ENCODE peak calls at places on chromosomes 3 and 15, in eight cellular contexts. M is coronary artery, L is fibroblast of mammary gland, N is cardiac fibroblast, P is esophagus squamous epithelium, S is fibroblast of pulmonary artery, J is AG09309, Q is endothelial cell. B is an unnamed sample.

GRCh38 chr3:178618197-178618596 is 82.0 kb downstream of the KCNMB2 start:
- DNase-seq in P (no peak), Q (no peak), N (peak; percentile 40), S (peak; percentile 9), M (no peak), J (peak; percentile 11), L (peak; percentile 34), B (peak; percentile 35)

GRCh38 chr15:65055201-65055870 is 10.1 kb downstream of the SLC51B start:
- DNase-seq in P (no peak), L (no peak), N (no peak), Q (no peak), J (no peak), S (no peak), M (no peak), B (no peak)

GRCh38 chr3:187026321-187026678 is 96.0 kb downstream of the ST6GAL1 start:
- DNase-seq in N (no peak), J (no peak), M (no peak), P (no peak), Q (no peak), S (no peak), L (no peak), B (no peak)

GRCh38 chr15:71651750-71652186 is 158.6 kb upstream of the NR2E3 start:
- DNase-seq in P (no peak), N (peak; percentile 92), J (peak; percentile 80), L (peak; percentile 84), S (peak; percentile 90), Q (peak; percentile 37), M (no peak), B (peak; percentile 78)

GRCh38 chr3:71026634-71027578 is 556.6 kb downstream of the FOXP1 start:
- DNase-seq in N (no peak), M (no peak), S (no peak), P (no peak), J (no peak), Q (no peak), L (no peak), B (no peak)

GRCh38 chr3:105823149-105823866 is 45.5 kb downstream of the CBLB start:
- DNase-seq in J (peak; percentile 74), Q (no peak), P (no peak), M (no peak), L (peak; percentile 97), S (peak; percentile 88), N (peak; percentile 95), B (peak; percentile 82)

GRCh38 chr3:114855839-114856238 is 291.2 kb downstream of the ZBTB20 start:
- DNase-seq in S (no peak), M (no peak), L (no peak), P (no peak), Q (no peak), N (no peak), J (no peak), B (no peak)

GRCh38 chr3:143035466-143036214 is 34.3 kb downstream of the U2SURP start:
- DNase-seq in P (no peak), M (no peak), N (peak; percentile 72), L (peak; percentile 57), J (peak; percentile 18), Q (no peak), S (peak; percentile 71), B (peak; percentile 34)

GRCh38 chr15:100330629-100331215 is 11.1 kb downstream of the ADAMTS17 start:
- DNase-seq in S (no peak), N (no peak), M (peak; percentile 41), P (no peak), Q (no peak), L (no peak), J (no peak), B (no peak)

GRCh38 chr15:35374661-35375060 is 171.3 kb downstream of the DPH6 start:
- DNase-seq in P (no peak), L (no peak), S (no peak), M (no peak), Q (no peak), N (no peak), J (no peak), B (no peak)

DNA sequence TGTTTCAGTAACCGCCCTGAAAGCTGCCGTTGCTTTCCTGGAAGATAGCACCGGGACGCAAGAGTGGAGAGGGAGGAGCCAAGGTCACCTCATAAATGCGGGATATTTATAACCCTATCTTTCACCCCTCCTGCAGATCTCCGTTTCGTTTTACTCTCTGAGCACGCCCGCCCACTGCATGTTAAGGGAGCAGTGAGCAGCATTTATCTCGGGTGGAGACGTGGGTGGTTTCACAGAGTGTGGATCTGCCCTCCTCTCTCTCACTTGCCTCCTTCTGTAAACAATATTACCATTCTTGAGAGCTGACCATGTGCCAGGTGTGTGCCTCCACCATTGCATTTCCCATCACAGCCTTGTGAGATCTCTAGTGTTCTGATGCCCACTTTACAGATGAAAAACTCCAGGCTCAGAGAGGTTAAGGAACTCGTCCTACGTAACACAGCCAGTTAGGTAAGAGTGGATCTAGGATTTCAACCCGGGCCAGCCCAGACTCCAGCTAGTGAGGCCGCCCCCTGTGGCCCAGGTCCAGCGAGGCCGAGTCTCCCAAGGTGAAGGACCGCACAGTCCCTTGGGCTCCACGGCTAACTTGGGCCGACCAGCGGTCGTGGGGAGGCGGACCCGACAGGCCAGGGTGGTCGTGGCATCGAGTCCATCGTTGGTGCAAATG is 16.9 kb upstream of the SEMA4B start:
- DNase-seq in Q (no peak), S (peak; percentile 90), J (peak; percentile 17), M (peak; percentile 93), L (peak; percentile 75), N (peak; percentile 80), P (peak; percentile 22), B (peak; percentile 94)
- TF ChIP-seq CTCF in Q (no peak), S (no peak), J (no peak), M (no peak), L (no peak), N (no peak), P (no peak), B (no peak)

DNA sequence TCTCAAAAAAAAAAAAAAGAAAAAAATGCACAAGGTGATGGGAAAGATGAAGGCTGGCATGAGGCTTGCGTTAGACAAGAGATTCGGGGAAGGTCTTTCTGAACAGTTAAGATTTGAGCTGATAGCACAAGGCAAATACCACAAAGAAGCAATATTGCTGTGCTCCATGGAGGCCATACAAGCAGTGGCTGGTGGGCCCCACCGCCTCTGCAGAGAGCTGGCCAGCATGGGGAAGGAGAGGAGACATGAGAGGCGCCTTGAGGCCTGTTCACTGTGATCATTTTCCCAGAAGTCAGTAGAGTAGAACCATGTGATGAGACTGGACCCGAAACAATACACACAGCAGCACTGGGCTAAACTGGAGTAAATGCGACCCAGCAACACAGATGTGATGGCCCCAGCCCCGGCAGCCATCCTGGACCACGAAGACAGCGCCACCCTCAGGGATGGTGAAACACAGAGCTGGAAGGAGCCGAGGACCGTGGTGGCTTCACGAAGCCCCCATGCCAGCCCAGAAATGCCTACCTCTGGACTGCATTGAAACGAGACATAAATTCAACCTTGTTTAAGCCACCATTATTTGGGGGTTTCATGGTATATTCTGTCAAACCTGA is 5.5 kb downstream of the XXYLT1 start:
- DNase-seq in N (no peak), S (no peak), Q (no peak), L (no peak), M (no peak), P (no peak), J (no peak), B (no peak)
- TF ChIP-seq CTCF in N (no peak), S (no peak), Q (no peak), L (no peak), M (no peak), P (no peak), J (no peak), B (no peak)

GRCh38 chr15:26631894-26632293 is 141.0 kb downstream of the GABRB3 start:
- DNase-seq in M (no peak), S (no peak), N (no peak), Q (no peak), J (no peak), P (no peak), L (no peak), B (no peak)

GRCh38 chr15:26628071-26628470 is 144.8 kb downstream of the GABRB3 start:
- DNase-seq in M (no peak), Q (no peak), N (no peak), J (no peak), P (no peak), S (no peak), L (no peak), B (no peak)

GRCh38 chr15:26630857-26631256 is 142.0 kb downstream of the GABRB3 start:
- DNase-seq in N (no peak), P (no peak), J (no peak), S (no peak), M (no peak), Q (no peak), L (no peak), B (no peak)

GRCh38 chr15:26632500-26632899 is 140.4 kb downstream of the GABRB3 start:
- DNase-seq in P (no peak), J (no peak), Q (no peak), L (no peak), N (no peak), S (no peak), M (no peak), B (no peak)

DNA sequence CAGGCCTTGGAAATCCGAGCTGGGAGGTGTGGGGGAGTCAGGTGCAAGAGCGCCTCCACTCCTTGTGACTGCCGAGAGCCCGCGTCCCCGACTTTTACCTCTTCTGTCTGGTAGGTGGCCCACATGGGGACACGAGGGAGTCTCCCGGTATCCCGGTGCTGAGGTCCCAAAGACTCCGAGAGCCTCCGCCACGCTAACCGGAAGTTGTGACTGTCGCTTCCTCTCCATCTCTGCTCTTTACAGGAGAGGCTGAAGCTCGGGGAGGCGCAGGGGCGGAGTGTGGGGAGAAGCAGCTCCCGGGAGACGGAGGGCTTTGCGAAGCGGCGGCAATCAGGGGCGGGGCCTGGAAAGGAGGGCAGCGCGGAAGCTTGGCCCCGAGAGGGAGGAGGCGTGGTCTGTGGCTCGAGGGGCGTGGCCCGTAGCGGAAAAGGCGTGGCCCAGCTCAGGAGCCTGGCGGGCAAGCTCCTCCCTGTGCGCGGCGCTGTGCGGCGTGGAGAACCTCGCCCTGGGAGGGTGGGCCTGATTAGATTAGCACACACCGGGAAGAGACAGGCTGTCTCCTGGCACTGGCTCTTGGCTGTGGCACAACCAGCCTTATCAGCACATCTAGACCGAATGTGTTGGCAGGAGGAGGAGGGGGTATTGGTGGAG is 143.9 kb downstream of the GABRB3 start:
- DNase-seq in P (no peak), M (no peak), S (peak; percentile 11), N (no peak), L (peak; percentile 45), Q (no peak), J (no peak), B (no peak)
- TF ChIP-seq CTCF in P (no peak), M (no peak), S (no peak), N (no peak), L (no peak), Q (no peak), J (no peak), B (no peak)

DNA sequence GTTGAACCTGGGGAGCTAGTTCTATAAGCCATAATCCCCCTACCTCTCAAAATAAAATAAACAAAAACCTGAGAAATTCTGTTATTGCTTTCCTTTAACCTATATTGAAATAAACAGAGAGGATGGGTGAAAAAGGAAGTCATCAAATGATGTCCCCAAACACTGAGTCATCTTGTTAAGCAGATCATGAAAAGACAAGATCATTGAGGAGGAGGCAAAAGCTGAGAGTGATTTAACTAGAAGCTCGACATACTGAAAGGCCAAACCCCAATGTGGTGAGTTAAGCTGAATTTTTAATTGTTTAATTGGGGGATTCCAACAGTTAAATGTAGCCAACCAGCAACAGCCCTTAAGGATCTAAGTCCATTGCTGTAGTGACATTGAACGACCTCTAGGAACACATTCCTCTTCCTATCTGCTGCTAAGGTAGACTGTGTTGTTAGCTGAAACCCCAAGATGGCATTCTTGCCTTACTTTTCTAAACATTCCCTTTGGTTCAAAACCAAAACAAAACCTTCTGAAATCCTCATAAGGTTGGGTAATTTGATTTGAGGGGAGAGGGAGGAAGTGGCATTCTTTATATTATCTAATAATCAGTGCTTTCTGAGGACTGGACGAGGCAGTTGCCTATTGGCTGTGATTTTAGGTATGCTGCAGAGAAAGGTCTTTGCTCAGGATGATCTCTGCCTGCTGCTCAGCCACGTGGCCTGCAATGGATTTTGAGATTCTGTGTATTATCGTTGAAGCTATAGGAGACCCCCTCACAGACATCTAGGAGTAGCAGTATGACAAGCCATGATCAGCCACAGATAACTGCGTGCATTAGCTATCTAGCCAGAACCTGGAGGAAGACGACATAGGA is 62.7 kb upstream of the BNIP2 start:
- DNase-seq in P (no peak), Q (no peak), J (no peak), S (peak; percentile 9), L (peak; percentile 16), N (peak; percentile 32), M (no peak), B (peak; percentile 54)
- TF ChIP-seq CTCF in P (peak; percentile 45), Q (peak; percentile 44), J (peak; percentile 13), S (peak; percentile 14), L (peak; percentile 24), N (peak; percentile 27), M (no peak), B (peak; percentile 73)